ENCODE peak calls at places on chromosomes 12 and 14, in nine cellular contexts. Y is non-pigmented ciliary epithelial cell; N is HEK293T; B is effector memory CD8-positive, alpha-beta T cell; L is GM10248; O is mammary epithelial cell; V is GM12865; U is HFF-Myc; X is NCI-H1092. I is an unnamed sample.

GRCh38 chr14:45486599-45486998 is 233.6 kb upstream of the MIS18BP1 start:
- DNase-seq in Y (no peak), N (no peak), B (no peak), L (no peak), O (no peak), V (no peak), U (no peak), X (no peak), I (no peak)

GRCh38 chr12:87152084-87152483 is 877.1 kb downstream of the C12orf50 start:
- DNase-seq in Y (no peak), N (no peak), B (no peak), L (no peak), O (no peak), V (no peak), U (no peak), X (no peak), I (no peak)

GRCh38 chr12:130427381-130427887 is 89.7 kb downstream of the PIWIL1 start:
- DNase-seq in Y (no peak), N (no peak), B (no peak), L (no peak), O (no peak), V (no peak), U (no peak), X (no peak), I (no peak)

GRCh38 chr14:59337151-59337611 is 128.0 kb downstream of the GPR135 start:
- DNase-seq in Y (no peak), N (no peak), B (no peak), L (no peak), O (no peak), V (no peak), U (no peak), X (no peak), I (peak)

GRCh38 chr14:105065280-105066228 is at the start of gene GPR132:
- DNase-seq in Y (no peak), N (no peak), B (peak), L (peak), O (peak), V (peak), U (no peak), X (no peak), I (no peak)

GRCh38 chr12:45215419-45216296 is at the start of gene ANO6:
- DNase-seq in Y (no peak), N (peak), B (peak), L (peak), O (peak), V (peak), U (peak), X (peak), I (peak)

GRCh38 chr14:104687601-104688504 is 1.6 kb upstream of the INF2 start:
- DNase-seq in Y (no peak), N (no peak), B (no peak), L (no peak), O (peak), V (no peak), U (no peak), X (peak), I (peak)

GRCh38 chr12:25957898-25958253 is 606 bp upstream of the RASSF8 start:
- DNase-seq in Y (peak), N (no peak), B (no peak), L (no peak), O (peak), V (peak), U (peak), X (no peak), I (peak)

GRCh38 chr12:70449074-70449757 is 83.1 kb downstream of the KCNMB4 start:
- DNase-seq in Y (no peak), N (no peak), B (no peak), L (no peak), O (peak), V (no peak), U (peak), X (no peak), I (peak)

GRCh38 chr12:115294443-115295133 is 610.6 kb upstream of the TBX3 start:
- DNase-seq in Y (no peak), N (no peak), B (no peak), L (no peak), O (peak), V (no peak), U (no peak), X (no peak), I (peak)

GRCh38 chr12:28766398-28766797 is 382.7 kb upstream of the FAR2 start:
- DNase-seq in Y (no peak), N (no peak), B (no peak), L (no peak), O (no peak), V (no peak), U (no peak), X (no peak), I (no peak)

GRCh38 chr12:78703820-78704525 is 160.6 kb upstream of the SYT1 start:
- DNase-seq in Y (peak), N (no peak), B (no peak), L (no peak), O (peak), V (no peak), U (peak), X (no peak), I (peak)

GRCh38 chr12:104929926-104930325 is 28.2 kb downstream of the SLC41A2 start:
- DNase-seq in Y (no peak), N (no peak), B (no peak), L (no peak), O (peak), V (no peak), U (no peak), X (no peak), I (no peak)

GRCh38 chr12:32532951-32533350 is 133.6 kb downstream of the FGD4 start:
- DNase-seq in Y (no peak), N (no peak), B (no peak), L (no peak), O (no peak), V (no peak), U (no peak), X (no peak), I (no peak)

I was measured in MCF 10A.